ENCODE peak calls at places on chromosomes 12 and 14, in four cellular contexts. F is MM.1S; B is naive thymus-derived CD4-positive, alpha-beta T cell; R is mammary epithelial cell. I is an unnamed sample.
A peak's percentile ranks its signal among the peaks of the same experiment; 100 is the strongest.

GRCh38 chr12:20549115-20549719 is 145.9 kb upstream of the SLCO1C1 start:
- DNase-seq in B (no peak), R (no peak), F (peak; percentile 14), I (peak; percentile 67)

GRCh38 chr14:54226558-54226957 is 170.2 kb upstream of the CDKN3 start:
- DNase-seq in B (no peak), F (no peak), R (no peak), I (no peak)

GRCh38 chr14:86334355-86334754 is 804.4 kb downstream of the FLRT2 start:
- DNase-seq in B (no peak), F (no peak), R (no peak), I (no peak)

GRCh38 chr12:109951751-109952150 is 44.4 kb downstream of the GIT2 start:
- DNase-seq in F (no peak), B (no peak), R (peak; percentile 62), I (peak; percentile 47)

GRCh38 chr12:49641748-49642369 is 18.5 kb downstream of the PRPF40B start:
- DNase-seq in R (no peak), F (no peak), B (no peak), I (no peak)

GRCh38 chr12:47021298-47021697 is 58.1 kb upstream of the PCED1B start:
- DNase-seq in R (peak; percentile 93), B (peak; percentile 12), F (peak; percentile 67), I (no peak)

GRCh38 chr14:75879031-75879430 is 102.8 kb downstream of the TGFB3 start:
- DNase-seq in B (no peak), R (peak; percentile 84), F (peak; percentile 11), I (no peak)

GRCh38 chr12:121974026-121974985 is 47.4 kb upstream of the BCL7A start:
- DNase-seq in B (no peak), R (no peak), F (no peak), I (no peak)

GRCh38 chr12:70826156-70826555 is 94.4 kb downstream of the PTPRR start:
- DNase-seq in B (no peak), F (no peak), R (no peak), I (no peak)

GRCh38 chr14:73426877-73427276 is 31.5 kb downstream of the NUMB start:
- DNase-seq in R (no peak), F (no peak), B (no peak), I (no peak)

GRCh38 chr12:116432321-116432750 is 126.8 kb upstream of the MAP1LC3B2 start:
- DNase-seq in B (no peak), F (no peak), R (no peak), I (no peak)

GRCh38 chr12:130437555-130438242 is 100.0 kb downstream of the PIWIL1 start:
- DNase-seq in R (no peak), F (no peak), B (no peak), I (no peak)

GRCh38 chr12:19018302-19018980 is 111.1 kb upstream of the PLEKHA5 start:
- DNase-seq in F (no peak), B (no peak), R (peak; percentile 75), I (no peak)

GRCh38 chr12:126389215-126389841 is 1324.1 kb downstream of the AACS start:
- DNase-seq in R (no peak), B (no peak), F (no peak), I (no peak)

GRCh38 chr14:55556929-55557623 is 22.9 kb upstream of the KTN1 start:
- DNase-seq in F (no peak), R (peak; percentile 91), B (no peak), I (no peak)

GRCh38 chr12:29620030-29620429 is 122.5 kb upstream of the OVCH1 start:
- DNase-seq in B (no peak), R (no peak), F (no peak), I (no peak)

GRCh38 chr12:91023326-91024004 is 18.7 kb upstream of the EPYC start:
- DNase-seq in F (peak; percentile 74), R (peak; percentile 62), B (no peak), I (no peak)

GRCh38 chr12:96513681-96514080 is 24.3 kb downstream of the CFAP54 start:
- DNase-seq in F (no peak), B (no peak), R (no peak), I (no peak)

GRCh38 chr12:76446090-76446489 is 97.9 kb upstream of the BBS10 start:
- DNase-seq in B (no peak), F (no peak), R (no peak), I (no peak)

GRCh38 chr12:3218846-3219632 is 141.9 kb downstream of the TSPAN9 start:
- DNase-seq in B (no peak), F (no peak), R (no peak), I (peak; percentile 47)

GRCh38 chr12:92337128-92337527 is 191.5 kb upstream of the BTG1 start:
- DNase-seq in F (no peak), R (no peak), B (no peak), I (no peak)

GRCh38 chr14:100388137-100389050 is 65.3 kb downstream of the SLC25A47 start:
- DNase-seq in R (no peak), B (no peak), F (no peak), I (peak; percentile 32)

GRCh38 chr12:12508612-12509011 is 54.1 kb downstream of the DUSP16 start:
- DNase-seq in F (no peak), R (peak; percentile 62), B (no peak), I (no peak)

GRCh38 chr14:64419003-64419402 is 30.9 kb downstream of the MTHFD1 start:
- DNase-seq in F (no peak), B (no peak), R (no peak), I (no peak)

GRCh38 chr12:30795660-30796507 is 41.1 kb upstream of the CAPRIN2 start:
- DNase-seq in R (peak; percentile 72), F (peak; percentile 65), B (no peak), I (peak; percentile 88)
- H3K4me3 ChIP-seq in R (peak overlapping the region; percentile 72), F (peak overlapping the region; percentile 63), B (peak overlapping the region; percentile 47), I (peak overlapping the region; percentile 66)

DNA sequence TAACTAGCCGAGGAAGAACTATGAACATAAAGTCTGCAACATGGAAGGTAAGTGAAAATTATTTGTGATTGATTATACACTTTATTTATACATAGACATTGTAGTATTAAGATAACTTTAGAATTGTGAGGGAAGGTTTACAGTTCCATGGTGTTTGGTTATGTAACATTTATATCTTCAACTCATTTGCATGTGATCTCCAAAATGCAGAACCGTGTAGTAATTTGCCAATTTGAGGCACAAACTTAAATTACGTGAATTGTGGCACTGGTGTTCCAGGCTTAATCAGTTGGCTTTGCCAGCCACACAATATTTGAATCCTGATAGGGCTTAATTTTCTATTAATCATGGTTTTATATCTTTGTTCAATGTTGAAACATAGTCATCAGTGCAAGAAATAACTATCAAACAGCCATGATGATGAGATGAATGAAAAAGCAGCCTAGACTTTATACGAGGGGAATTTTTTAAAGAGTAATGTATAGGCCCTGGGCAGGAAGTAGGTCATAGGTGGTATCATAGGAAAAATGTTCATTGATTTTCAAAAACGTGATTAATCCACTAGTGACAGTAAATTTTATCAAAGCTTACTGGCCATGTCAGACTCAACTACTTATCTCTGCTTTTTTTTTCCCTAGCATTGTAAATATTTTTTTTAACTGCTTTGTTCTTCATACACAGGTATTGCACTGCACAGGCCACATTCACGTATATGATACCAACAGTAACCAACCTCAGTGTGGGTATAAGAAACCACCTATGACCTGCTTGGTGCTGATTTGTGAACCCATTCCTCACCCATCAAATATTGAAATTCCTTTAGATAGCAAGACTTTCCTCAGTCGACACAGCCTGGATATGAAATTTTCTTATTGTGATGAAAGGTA is 31.7 kb downstream of the HIF1A start:
- DNase-seq in R (no peak), B (no peak), F (no peak), I (no peak)
- H3K36me3 ChIP-seq in R (peaks cover 55% of the 10 kb centered on the region), B (peaks cover 52% of the 10 kb centered on the region), F (no peaks in the 10 kb centered on the region), I (peaks cover 26% of the 10 kb centered on the region)

GRCh38 chr12:53383258-53383657 is 3.3 kb downstream of the SP1 start:
- DNase-seq in R (no peak), F (no peak), B (no peak), I (no peak)
- H3K4me3 ChIP-seq in R (peak overlapping the region; percentile 24), F (no peak overlapping the region), B (no peak overlapping the region), I (no peak overlapping the region)

GRCh38 chr12:64470507-64470906 is 18.6 kb downstream of the TBK1 start:
- DNase-seq in F (no peak), R (no peak), B (no peak), I (no peak)
- H3K36me3 ChIP-seq in F (peaks cover 14% of the 10 kb centered on the region), R (peaks cover 34% of the 10 kb centered on the region), B (peaks cover 8% of the 10 kb centered on the region), I (peaks cover 11% of the 10 kb centered on the region)

GRCh38 chr14:105492051-105492965 is 1.3 kb downstream of the TEDC1 start:
- DNase-seq in B (no peak), R (no peak), F (no peak), I (no peak)
- H3K4me3 ChIP-seq in B (peak overlapping the region; percentile 71), R (peak overlapping the region; percentile 27), F (peak overlapping the region; percentile 90), I (no peak overlapping the region)

GRCh38 chr14:102042699-102043098 is 44.1 kb downstream of the HSP90AA1 start:
- DNase-seq in R (no peak), B (no peak), F (no peak), I (peak; percentile 7)
- H3K36me3 ChIP-seq in R (peaks cover 55% of the 10 kb centered on the region), B (peaks cover 89% of the 10 kb centered on the region), F (no peaks in the 10 kb centered on the region), I (peaks cover 64% of the 10 kb centered on the region)

DNA sequence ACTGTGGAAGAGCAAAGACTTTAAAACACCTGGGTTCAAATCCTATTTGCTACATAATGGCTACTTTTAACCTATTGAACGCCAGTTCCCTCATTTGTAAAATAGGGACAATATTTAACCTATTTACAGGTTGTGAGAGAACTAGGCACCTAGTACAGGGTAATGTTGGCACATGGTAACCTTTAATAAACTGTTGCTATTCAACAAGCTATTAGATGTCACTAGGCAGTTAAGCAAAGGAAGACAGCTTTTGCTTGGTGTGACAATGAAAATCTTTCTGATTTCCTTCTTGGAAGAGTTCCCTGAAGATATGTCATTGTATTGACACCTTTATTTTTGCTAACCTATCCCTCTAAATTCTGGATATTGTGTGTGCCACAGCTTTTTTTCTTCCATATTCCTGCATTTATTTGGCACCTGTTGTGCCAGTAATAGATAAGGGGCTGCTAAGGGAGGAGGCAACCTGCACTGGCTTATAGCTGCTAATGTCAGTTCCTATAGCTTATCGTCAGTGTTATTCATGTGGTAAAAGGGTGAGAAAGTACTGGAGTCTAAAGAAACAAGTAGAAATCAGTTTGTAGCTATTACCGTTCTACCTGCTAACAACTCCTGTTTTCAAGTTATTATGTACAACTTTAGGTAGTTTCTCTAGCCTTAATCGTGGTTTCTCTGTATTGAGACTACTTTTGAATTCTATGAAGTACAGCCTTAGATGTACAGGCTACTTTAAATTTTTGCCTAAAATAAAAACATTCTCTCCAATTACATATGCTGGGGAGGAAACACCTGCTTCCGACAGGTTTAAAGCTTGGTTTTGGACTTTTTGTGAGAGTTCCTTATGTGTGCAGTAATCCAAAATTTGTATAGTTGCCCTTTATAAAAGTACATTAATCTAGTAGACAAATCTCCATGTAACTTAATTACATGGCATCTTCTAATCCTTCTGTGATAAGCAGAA is 24.3 kb downstream of the HIF1A start:
- DNase-seq in F (no peak), B (peak; percentile 16), R (no peak), I (no peak)
- H3K4me3 ChIP-seq in F (no peak overlapping the region), B (peak overlapping the region; percentile 6), R (no peak overlapping the region), I (no peak overlapping the region)

DNA sequence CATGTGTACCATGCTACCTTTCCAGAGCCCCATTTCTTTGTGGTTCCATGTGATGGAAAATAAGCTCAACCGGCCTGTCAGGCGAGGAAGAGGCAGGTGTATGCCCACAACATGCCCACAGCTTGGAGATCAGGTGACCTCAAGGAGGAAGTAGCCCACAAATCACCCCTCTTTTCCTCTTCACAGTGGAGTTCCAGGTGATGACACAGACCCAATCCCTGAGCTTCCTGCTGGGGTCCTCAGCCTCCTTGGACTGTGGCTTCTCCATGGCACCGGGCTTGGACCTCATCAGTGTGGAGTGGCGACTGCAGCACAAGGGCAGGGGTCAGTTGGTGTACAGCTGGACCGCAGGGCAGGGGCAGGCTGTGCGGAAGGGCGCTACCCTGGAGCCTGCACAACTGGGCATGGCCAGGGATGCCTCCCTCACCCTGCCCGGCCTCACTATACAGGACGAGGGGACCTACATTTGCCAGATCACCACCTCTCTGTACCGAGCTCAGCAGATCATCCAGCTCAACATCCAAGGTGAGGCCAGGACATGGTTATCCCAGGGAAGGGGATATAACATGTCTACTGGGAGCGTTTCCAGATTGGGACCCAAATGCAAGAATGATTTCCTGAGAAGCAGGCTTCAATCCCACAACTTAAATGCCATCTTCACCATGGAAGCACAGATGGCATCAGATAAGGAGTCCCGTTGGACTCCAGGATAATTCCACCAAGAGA is 5.5 kb downstream of the TAPBPL start:
- DNase-seq in F (no peak), B (no peak), R (no peak), I (no peak)
- H3K36me3 ChIP-seq in F (peaks cover 19% of the 10 kb centered on the region), B (peaks cover 59% of the 10 kb centered on the region), R (peaks cover 3% of the 10 kb centered on the region), I (peaks cover 7% of the 10 kb centered on the region)

I was measured in H7.